ENCODE peak calls at places on chromosomes 2 and 18, in four cellular contexts. K is ELF-1, F is colonic mucosa, M is neural progenitor cell. Z is an unnamed sample.

GRCh38 chr2:144704696-144705095 is 184.8 kb upstream of the ZEB2 start:
- DNase-seq in K (no peak), F (no peak), M (no peak), Z (no peak)

GRCh38 chr2:145374165-145374564 is 854.2 kb upstream of the ZEB2 start:
- DNase-seq in F (no peak), M (no peak), K (no peak), Z (no peak)

GRCh38 chr2:179936654-179937053 is 70.4 kb downstream of the CWC22 start:
- DNase-seq in K (peak), F (peak), M (peak), Z (no peak)

GRCh38 chr2:241620419-241620769 is 16.6 kb downstream of the THAP4 start:
- DNase-seq in M (no peak), K (no peak), F (no peak), Z (no peak)

GRCh38 chr2:96763511-96764252 is 3.0 kb downstream of the CNNM4 start:
- DNase-seq in M (peak), F (peak), K (peak), Z (no peak)

GRCh38 chr2:216447293-216447692 is 35.0 kb downstream of the SMARCAL1 start:
- DNase-seq in M (no peak), K (no peak), F (no peak), Z (no peak)

GRCh38 chr2:5691659-5692529 is at the start of gene SOX11:
- DNase-seq in K (peak), M (peak), F (no peak), Z (no peak)

GRCh38 chr18:79496237-79496977 is 100.7 kb downstream of the NFATC1 start:
- DNase-seq in M (no peak), K (no peak), F (no peak), Z (no peak)

GRCh38 chr2:188382107-188382506 is 90.4 kb downstream of the GULP1 start:
- DNase-seq in F (no peak), M (no peak), K (no peak), Z (no peak)

Z was measured in activated effector memory CD4-positive, alpha-beta T cell treated with Interleukin-2 at 50 U/mL for 16 hours.